ENCODE peak calls at places on chromosomes 4 and X, in ten cellular contexts. One of them, this sample, is unnamed.

GRCh38 chr4:82746705-82747567 is 51.7 kb downstream of the SCD5 start:
- DNase-seq in SW 1271: no peak
- DNase-seq in SJSA1: no peak
- DNase-seq in HCEC 1CT: no peak
- DNase-seq in lung: no peak
- DNase-seq in right cardiac atrium: no peak
- DNase-seq in EH: no peak
- DNase-seq in non-pigmented ciliary epithelial cell: no peak
- DNase-seq in naive B cell: no peak
- DNase-seq in foreskin fibroblast: no peak
- DNase-seq in this sample: no peak

GRCh38 chr4:112514449-112515277 is 1.3 kb downstream of the NEUROG2 start:
- DNase-seq in SW 1271: no peak
- DNase-seq in SJSA1: no peak
- DNase-seq in HCEC 1CT: no peak
- DNase-seq in lung: no peak
- DNase-seq in right cardiac atrium: no peak
- DNase-seq in EH: no peak
- DNase-seq in non-pigmented ciliary epithelial cell: no peak
- DNase-seq in naive B cell: no peak
- DNase-seq in foreskin fibroblast: no peak
- DNase-seq in this sample: no peak

GRCh38 chr4:140049924-140050681 is 103.9 kb downstream of the MAML3 start:
- DNase-seq in SW 1271: no peak
- DNase-seq in SJSA1: no peak
- DNase-seq in HCEC 1CT: peak
- DNase-seq in lung: no peak
- DNase-seq in right cardiac atrium: no peak
- DNase-seq in EH: peak
- DNase-seq in non-pigmented ciliary epithelial cell: no peak
- DNase-seq in naive B cell: no peak
- DNase-seq in foreskin fibroblast: no peak
- DNase-seq in this sample: no peak

GRCh38 chr4:102352774-102353173 is 7.5 kb upstream of the SLC39A8 start:
- DNase-seq in SW 1271: no peak
- DNase-seq in SJSA1: no peak
- DNase-seq in HCEC 1CT: no peak
- DNase-seq in lung: no peak
- DNase-seq in right cardiac atrium: no peak
- DNase-seq in EH: no peak
- DNase-seq in non-pigmented ciliary epithelial cell: no peak
- DNase-seq in naive B cell: no peak
- DNase-seq in foreskin fibroblast: no peak
- DNase-seq in this sample: no peak

GRCh38 chr4:95674451-95675095 is 125.8 kb upstream of the UNC5C start:
- DNase-seq in SW 1271: no peak
- DNase-seq in SJSA1: no peak
- DNase-seq in HCEC 1CT: no peak
- DNase-seq in lung: no peak
- DNase-seq in right cardiac atrium: no peak
- DNase-seq in EH: no peak
- DNase-seq in non-pigmented ciliary epithelial cell: no peak
- DNase-seq in naive B cell: no peak
- DNase-seq in foreskin fibroblast: no peak
- DNase-seq in this sample: no peak

GRCh38 chr4:155666701-155667537 is at the start of gene GUCY1A1:
- DNase-seq in SW 1271: no peak
- DNase-seq in SJSA1: peak
- DNase-seq in HCEC 1CT: no peak
- DNase-seq in lung: peak
- DNase-seq in right cardiac atrium: peak
- DNase-seq in EH: peak
- DNase-seq in non-pigmented ciliary epithelial cell: no peak
- DNase-seq in naive B cell: peak
- DNase-seq in foreskin fibroblast: no peak
- DNase-seq in this sample: no peak

GRCh38 chr4:7273741-7274297 is 81.5 kb downstream of the SORCS2 start:
- DNase-seq in SW 1271: no peak
- DNase-seq in SJSA1: no peak
- DNase-seq in HCEC 1CT: no peak
- DNase-seq in lung: no peak
- DNase-seq in right cardiac atrium: no peak
- DNase-seq in EH: no peak
- DNase-seq in non-pigmented ciliary epithelial cell: no peak
- DNase-seq in naive B cell: no peak
- DNase-seq in foreskin fibroblast: no peak
- DNase-seq in this sample: no peak

GRCh38 chrX:70613295-70613694 is 168.7 kb downstream of the DLG3 start:
- DNase-seq in SW 1271: no peak
- DNase-seq in SJSA1: peak
- DNase-seq in HCEC 1CT: peak
- DNase-seq in lung: no peak
- DNase-seq in right cardiac atrium: no peak
- DNase-seq in EH: peak
- DNase-seq in non-pigmented ciliary epithelial cell: no peak
- DNase-seq in naive B cell: no peak
- DNase-seq in foreskin fibroblast: no peak
- DNase-seq in this sample: no peak

GRCh38 chr4:6162885-6163284 is 37.5 kb downstream of the JAKMIP1 start:
- DNase-seq in SW 1271: no peak
- DNase-seq in SJSA1: no peak
- DNase-seq in HCEC 1CT: no peak
- DNase-seq in lung: no peak
- DNase-seq in right cardiac atrium: no peak
- DNase-seq in EH: no peak
- DNase-seq in non-pigmented ciliary epithelial cell: no peak
- DNase-seq in naive B cell: no peak
- DNase-seq in foreskin fibroblast: no peak
- DNase-seq in this sample: no peak

GRCh38 chr4:174564529-174564928 is 42.2 kb upstream of the HPGD start:
- DNase-seq in SW 1271: no peak
- DNase-seq in SJSA1: no peak
- DNase-seq in HCEC 1CT: no peak
- DNase-seq in lung: no peak
- DNase-seq in right cardiac atrium: no peak
- DNase-seq in EH: no peak
- DNase-seq in non-pigmented ciliary epithelial cell: no peak
- DNase-seq in naive B cell: no peak
- DNase-seq in foreskin fibroblast: no peak
- DNase-seq in this sample: no peak

GRCh38 chr4:189046642-189047041 is 894.0 kb upstream of the FRG1 start:
- DNase-seq in SW 1271: no peak
- DNase-seq in SJSA1: no peak
- DNase-seq in HCEC 1CT: no peak
- DNase-seq in lung: no peak
- DNase-seq in right cardiac atrium: no peak
- DNase-seq in EH: no peak
- DNase-seq in non-pigmented ciliary epithelial cell: no peak
- DNase-seq in naive B cell: no peak
- DNase-seq in foreskin fibroblast: no peak
- DNase-seq in this sample: no peak

GRCh38 chr4:85818700-85819099 is 343.8 kb downstream of the ARHGAP24 start:
- DNase-seq in SW 1271: no peak
- DNase-seq in SJSA1: no peak
- DNase-seq in HCEC 1CT: no peak
- DNase-seq in lung: no peak
- DNase-seq in right cardiac atrium: no peak
- DNase-seq in EH: no peak
- DNase-seq in non-pigmented ciliary epithelial cell: no peak
- DNase-seq in naive B cell: no peak
- DNase-seq in foreskin fibroblast: no peak
- DNase-seq in this sample: no peak

This sample was measured in pulmonary artery endothelial cell.